ENCODE peak calls at places on chromosomes 7 and 10, in six cellular contexts. One of them, this sample, is unnamed. For H3K27me3, the result is how much of the 10 kb centered on the place peaks cover.

GRCh38 chr10:132570771-132571564 is 33.4 kb downstream of the INPP5A start:
- DNase-seq in endodermal cell: peak
- DNase-seq in psoas muscle: no peak
- DNase-seq in upper lobe of right lung: peak
- DNase-seq in spleen: peak
- DNase-seq in GM06990: peak
- DNase-seq in this sample: no peak

GRCh38 chr7:107996072-107996824 is 6.7 kb downstream of the LAMB1 start:
- DNase-seq in endodermal cell: no peak
- DNase-seq in psoas muscle: no peak
- DNase-seq in upper lobe of right lung: no peak
- DNase-seq in spleen: no peak
- DNase-seq in GM06990: no peak
- DNase-seq in this sample: no peak

GRCh38 chr10:77546048-77546447 is 91.6 kb downstream of the KCNMA1 start:
- DNase-seq in endodermal cell: no peak
- DNase-seq in psoas muscle: no peak
- DNase-seq in upper lobe of right lung: no peak
- DNase-seq in spleen: no peak
- DNase-seq in GM06990: no peak
- DNase-seq in this sample: no peak

GRCh38 chr10:103892181-103892580 is 25.8 kb downstream of the STN1 start:
- DNase-seq in endodermal cell: no peak
- DNase-seq in psoas muscle: no peak
- DNase-seq in upper lobe of right lung: no peak
- DNase-seq in spleen: no peak
- DNase-seq in GM06990: no peak
- DNase-seq in this sample: no peak

GRCh38 chr7:6395898-6396582 is 51.7 kb downstream of the DAGLB start:
- DNase-seq in endodermal cell: no peak
- DNase-seq in psoas muscle: no peak
- DNase-seq in upper lobe of right lung: no peak
- DNase-seq in spleen: peak
- DNase-seq in GM06990: no peak
- DNase-seq in this sample: peak

GRCh38 chr7:12965767-12966166 is 278.3 kb downstream of the ARL4A start:
- DNase-seq in endodermal cell: no peak
- DNase-seq in psoas muscle: no peak
- DNase-seq in upper lobe of right lung: no peak
- DNase-seq in spleen: no peak
- DNase-seq in GM06990: no peak
- DNase-seq in this sample: no peak

GRCh38 chr7:99579956-99580777 is 17.9 kb upstream of the TMEM225B start:
- DNase-seq in endodermal cell: peak
- DNase-seq in psoas muscle: peak
- DNase-seq in upper lobe of right lung: peak
- DNase-seq in spleen: peak
- DNase-seq in GM06990: peak
- DNase-seq in this sample: peak

GRCh38 chr10:88091490-88092061 is 228.2 kb downstream of the PTEN start:
- DNase-seq in endodermal cell: no peak
- DNase-seq in psoas muscle: no peak
- DNase-seq in upper lobe of right lung: no peak
- DNase-seq in spleen: peak
- DNase-seq in GM06990: peak
- DNase-seq in this sample: no peak

GRCh38 chr7:40015790-40016296 is 65.8 kb downstream of the CDK13 start:
- DNase-seq in endodermal cell: no peak
- DNase-seq in psoas muscle: no peak
- DNase-seq in upper lobe of right lung: no peak
- DNase-seq in spleen: no peak
- DNase-seq in GM06990: peak
- DNase-seq in this sample: no peak

GRCh38 chr10:44909910-44910309 is 1.2 kb upstream of the TMEM72 start:
- DNase-seq in endodermal cell: no peak
- DNase-seq in psoas muscle: no peak
- DNase-seq in upper lobe of right lung: no peak
- DNase-seq in spleen: no peak
- DNase-seq in GM06990: no peak
- DNase-seq in this sample: no peak

GRCh38 chr10:88992945-88993537 is 2.4 kb downstream of the FAS start:
- DNase-seq in endodermal cell: no peak
- DNase-seq in psoas muscle: no peak
- DNase-seq in upper lobe of right lung: no peak
- DNase-seq in spleen: no peak
- DNase-seq in GM06990: no peak
- DNase-seq in this sample: no peak

GRCh38 chr7:137441451-137441850 is 97.9 kb upstream of the PTN start:
- DNase-seq in endodermal cell: no peak
- DNase-seq in psoas muscle: no peak
- DNase-seq in upper lobe of right lung: no peak
- DNase-seq in spleen: no peak
- DNase-seq in GM06990: no peak
- DNase-seq in this sample: no peak

GRCh38 chr7:124764847-124765400 is 668 bp downstream of the GPR37 start:
- DNase-seq in endodermal cell: peak
- DNase-seq in psoas muscle: no peak
- DNase-seq in upper lobe of right lung: peak
- DNase-seq in spleen: no peak
- DNase-seq in GM06990: peak
- DNase-seq in this sample: peak

GRCh38 chr7:7970620-7971307 is 2.2 kb downstream of the GLCCI1 start:
- DNase-seq in endodermal cell: no peak
- DNase-seq in psoas muscle: no peak
- DNase-seq in upper lobe of right lung: no peak
- DNase-seq in spleen: no peak
- DNase-seq in GM06990: no peak
- DNase-seq in this sample: peak

DNA sequence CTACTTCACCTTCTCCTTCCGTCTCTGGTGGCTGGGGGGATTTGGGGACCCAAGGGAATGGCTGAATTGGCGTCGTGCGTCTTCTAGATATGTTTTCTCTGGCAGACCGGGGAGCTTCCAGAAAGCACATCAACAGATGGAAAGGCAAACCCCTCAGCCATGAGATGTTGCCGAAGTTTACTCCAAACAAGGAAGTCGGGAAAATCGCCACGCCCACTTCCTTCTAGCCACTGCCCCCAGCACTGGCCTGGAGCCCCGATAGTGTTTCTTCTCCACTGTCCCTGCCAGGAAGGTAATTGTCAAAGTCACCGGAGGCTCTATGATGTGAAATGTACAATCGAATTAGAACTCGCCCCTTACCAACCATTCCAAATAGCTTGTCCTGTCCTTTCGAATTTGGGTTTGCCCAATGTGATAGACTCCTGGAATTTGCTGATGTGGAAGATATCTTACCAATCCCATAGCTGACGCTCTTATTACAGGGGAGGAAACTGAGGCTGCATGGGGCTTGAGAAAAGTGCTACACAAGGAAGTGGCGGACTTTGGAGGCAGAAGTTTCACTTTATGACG is 191.0 kb downstream of the LSM5 start:
- DNase-seq in endodermal cell: peak
- DNase-seq in psoas muscle: peak
- DNase-seq in upper lobe of right lung: no peak
- DNase-seq in spleen: no peak
- DNase-seq in GM06990: no peak
- DNase-seq in this sample: no peak
- H3K4me3 ChIP-seq in endodermal cell: peak
- H3K4me3 ChIP-seq in psoas muscle: peak
- H3K4me3 ChIP-seq in upper lobe of right lung: peak
- H3K4me3 ChIP-seq in spleen: peak
- H3K4me3 ChIP-seq in GM06990: no peak
- H3K4me3 ChIP-seq in this sample: peak

DNA sequence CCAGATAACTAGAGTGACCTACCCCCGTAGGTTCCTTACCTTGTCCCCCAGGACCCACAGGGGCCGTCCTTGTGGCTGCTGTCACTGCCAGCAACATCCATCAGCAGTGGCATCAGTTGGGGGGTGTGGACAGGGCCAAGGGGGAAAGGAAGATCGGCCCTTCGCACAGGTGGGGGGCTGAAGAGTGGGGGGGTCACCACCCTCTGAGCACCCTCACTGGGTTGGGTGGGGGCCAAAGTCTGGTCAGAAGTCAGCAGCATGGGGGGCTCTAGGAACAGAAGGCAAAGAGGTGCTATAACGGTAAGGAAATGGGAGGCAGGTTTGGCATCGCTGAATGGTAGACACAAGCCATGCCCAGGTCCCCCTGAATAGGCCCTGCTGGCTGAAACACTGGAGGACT is 4.6 kb downstream of the NOBOX start:
- DNase-seq in endodermal cell: no peak
- DNase-seq in psoas muscle: no peak
- DNase-seq in upper lobe of right lung: no peak
- DNase-seq in spleen: no peak
- DNase-seq in GM06990: no peak
- DNase-seq in this sample: no peak
- H3K27me3 ChIP-seq in endodermal cell: under half
- H3K27me3 ChIP-seq in psoas muscle: under half
- H3K27me3 ChIP-seq in upper lobe of right lung: under half
- H3K27me3 ChIP-seq in spleen: under half
- H3K27me3 ChIP-seq in GM06990: under half
- H3K27me3 ChIP-seq in this sample: under half

GRCh38 chr10:51397695-51398094 is 301.7 kb downstream of the CSTF2T start:
- DNase-seq in endodermal cell: no peak
- DNase-seq in psoas muscle: peak
- DNase-seq in upper lobe of right lung: no peak
- DNase-seq in spleen: no peak
- DNase-seq in GM06990: no peak
- DNase-seq in this sample: no peak
- TF ChIP-seq CTCF in endodermal cell: no peak
- TF ChIP-seq CTCF in psoas muscle: peak
- TF ChIP-seq CTCF in upper lobe of right lung: no peak
- TF ChIP-seq CTCF in spleen: no peak
- TF ChIP-seq CTCF in GM06990: no peak
- TF ChIP-seq CTCF in this sample: no peak

GRCh38 chr10:68106656-68107055 is 2.6 kb upstream of the MYPN start:
- DNase-seq in endodermal cell: no peak
- DNase-seq in psoas muscle: no peak
- DNase-seq in upper lobe of right lung: no peak
- DNase-seq in spleen: no peak
- DNase-seq in GM06990: no peak
- DNase-seq in this sample: no peak
- H3K4me3 ChIP-seq in endodermal cell: no peak
- H3K4me3 ChIP-seq in psoas muscle: peak
- H3K4me3 ChIP-seq in upper lobe of right lung: no peak
- H3K4me3 ChIP-seq in spleen: no peak
- H3K4me3 ChIP-seq in GM06990: no peak
- H3K4me3 ChIP-seq in this sample: no peak

GRCh38 chr7:19110026-19110777 is 7.2 kb downstream of the TWIST1 start:
- DNase-seq in endodermal cell: no peak
- DNase-seq in psoas muscle: no peak
- DNase-seq in upper lobe of right lung: no peak
- DNase-seq in spleen: no peak
- DNase-seq in GM06990: no peak
- DNase-seq in this sample: no peak
- H3K27me3 ChIP-seq in endodermal cell: half or more
- H3K27me3 ChIP-seq in psoas muscle: under half
- H3K27me3 ChIP-seq in upper lobe of right lung: half or more
- H3K27me3 ChIP-seq in spleen: under half
- H3K27me3 ChIP-seq in GM06990: under half
- H3K27me3 ChIP-seq in this sample: half or more

GRCh38 chr7:10592604-10593003 is 381.1 kb upstream of the PHF14 start:
- DNase-seq in endodermal cell: no peak
- DNase-seq in psoas muscle: no peak
- DNase-seq in upper lobe of right lung: no peak
- DNase-seq in spleen: no peak
- DNase-seq in GM06990: no peak
- DNase-seq in this sample: no peak
- TF ChIP-seq CTCF in endodermal cell: no peak
- TF ChIP-seq CTCF in psoas muscle: no peak
- TF ChIP-seq CTCF in upper lobe of right lung: no peak
- TF ChIP-seq CTCF in spleen: no peak
- TF ChIP-seq CTCF in GM06990: no peak
- TF ChIP-seq CTCF in this sample: no peak

GRCh38 chr7:24981544-24981951 is 1.6 kb upstream of the OSBPL3 start:
- DNase-seq in endodermal cell: peak
- DNase-seq in psoas muscle: peak
- DNase-seq in upper lobe of right lung: peak
- DNase-seq in spleen: peak
- DNase-seq in GM06990: peak
- DNase-seq in this sample: peak
- H3K4me3 ChIP-seq in endodermal cell: peak
- H3K4me3 ChIP-seq in psoas muscle: peak
- H3K4me3 ChIP-seq in upper lobe of right lung: peak
- H3K4me3 ChIP-seq in spleen: peak
- H3K4me3 ChIP-seq in GM06990: peak
- H3K4me3 ChIP-seq in this sample: peak

DNA sequence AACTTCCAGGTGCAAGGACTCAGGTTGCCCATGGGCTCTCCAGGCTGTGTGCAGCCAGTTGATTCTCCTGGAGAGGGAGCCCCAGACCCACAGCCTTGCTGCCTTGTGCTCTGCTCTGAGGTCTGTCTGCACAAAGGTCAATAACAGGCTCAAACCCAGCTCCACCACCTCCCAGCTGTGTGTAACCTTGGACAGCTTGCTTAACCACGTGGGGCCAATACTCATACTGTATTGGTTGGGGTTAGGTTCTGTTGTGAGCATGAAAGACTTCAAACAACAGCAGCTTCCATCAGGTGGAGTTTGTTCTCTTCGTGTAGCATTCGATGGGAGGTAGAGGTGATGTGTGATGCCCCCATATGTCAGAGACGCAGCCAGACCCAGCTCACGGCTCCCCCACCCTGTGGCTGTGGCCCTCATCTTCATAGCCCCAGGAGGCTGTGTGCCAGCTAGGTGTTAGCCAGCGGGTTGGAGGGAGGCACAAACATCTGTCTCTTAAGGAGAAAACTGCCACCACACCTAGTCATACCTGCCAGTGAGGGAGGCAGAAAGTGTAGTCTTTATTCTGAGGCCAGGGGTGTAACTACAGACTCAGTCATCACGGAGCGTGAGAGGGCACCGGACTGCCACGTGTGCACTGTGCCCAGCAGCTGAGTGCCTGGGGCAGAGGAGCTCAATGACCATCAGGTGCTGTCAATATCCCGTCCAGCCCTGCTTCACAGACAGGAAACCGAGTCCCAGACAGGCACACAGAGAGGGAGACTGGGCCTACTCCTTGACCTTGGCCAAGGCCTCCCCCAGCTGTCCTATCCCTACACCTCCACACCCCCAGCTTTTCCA is 8.0 kb upstream of the POLD2 start:
- DNase-seq in endodermal cell: peak
- DNase-seq in psoas muscle: no peak
- DNase-seq in upper lobe of right lung: no peak
- DNase-seq in spleen: no peak
- DNase-seq in GM06990: no peak
- DNase-seq in this sample: no peak
- H3K27me3 ChIP-seq in endodermal cell: under half
- H3K27me3 ChIP-seq in psoas muscle: under half
- H3K27me3 ChIP-seq in upper lobe of right lung: under half
- H3K27me3 ChIP-seq in spleen: under half
- H3K27me3 ChIP-seq in GM06990: under half
- H3K27me3 ChIP-seq in this sample: under half